ENCODE peak calls at places on chromosome 2, in eight cellular contexts. One of them, this sample, is unnamed.

GRCh38 chr2:12676771-12677170 is 40.0 kb upstream of the TRIB2 start:
- DNase-seq in HCT116: no peak
- DNase-seq in PC-3: peak; percentile 52
- DNase-seq in MM.1S: no peak
- DNase-seq in hepatocyte: no peak
- DNase-seq in SK-N-SH: no peak
- DNase-seq in GM23338: no peak
- DNase-seq in OCI-LY7: no peak
- DNase-seq in this sample: no peak

GRCh38 chr2:45984896-45985488 is 312.2 kb upstream of the EPAS1 start:
- DNase-seq in HCT116: no peak
- DNase-seq in PC-3: no peak
- DNase-seq in MM.1S: no peak
- DNase-seq in hepatocyte: no peak
- DNase-seq in SK-N-SH: no peak
- DNase-seq in GM23338: no peak
- DNase-seq in OCI-LY7: no peak
- DNase-seq in this sample: no peak

GRCh38 chr2:17518212-17519154 is at the start of gene RAD51AP2:
- DNase-seq in HCT116: peak; percentile 75
- DNase-seq in PC-3: no peak
- DNase-seq in MM.1S: peak; percentile 81
- DNase-seq in hepatocyte: peak; percentile 89
- DNase-seq in SK-N-SH: peak; percentile 92
- DNase-seq in GM23338: peak; percentile 95
- DNase-seq in OCI-LY7: peak; percentile 80
- DNase-seq in this sample: peak; percentile 95

GRCh38 chr2:69200107-69200520 is 186.9 kb downstream of the GFPT1 start:
- DNase-seq in HCT116: no peak
- DNase-seq in PC-3: no peak
- DNase-seq in MM.1S: no peak
- DNase-seq in hepatocyte: peak; percentile 62
- DNase-seq in SK-N-SH: no peak
- DNase-seq in GM23338: no peak
- DNase-seq in OCI-LY7: no peak
- DNase-seq in this sample: no peak

GRCh38 chr2:105677901-105678300 is 66.8 kb upstream of the NCK2 start:
- DNase-seq in HCT116: no peak
- DNase-seq in PC-3: no peak
- DNase-seq in MM.1S: no peak
- DNase-seq in hepatocyte: no peak
- DNase-seq in SK-N-SH: no peak
- DNase-seq in GM23338: no peak
- DNase-seq in OCI-LY7: no peak
- DNase-seq in this sample: no peak

GRCh38 chr2:31642707-31643106 is 62.0 kb upstream of the SRD5A2 start:
- DNase-seq in HCT116: no peak
- DNase-seq in PC-3: no peak
- DNase-seq in MM.1S: no peak
- DNase-seq in hepatocyte: no peak
- DNase-seq in SK-N-SH: no peak
- DNase-seq in GM23338: no peak
- DNase-seq in OCI-LY7: no peak
- DNase-seq in this sample: no peak

GRCh38 chr2:68925298-68925885 is 27.3 kb downstream of the GKN2 start:
- DNase-seq in HCT116: peak; percentile 48
- DNase-seq in PC-3: peak; percentile 81
- DNase-seq in MM.1S: peak; percentile 63
- DNase-seq in hepatocyte: peak; percentile 67
- DNase-seq in SK-N-SH: peak; percentile 55
- DNase-seq in GM23338: peak; percentile 84
- DNase-seq in OCI-LY7: peak; percentile 79
- DNase-seq in this sample: peak; percentile 68

GRCh38 chr2:38279201-38279600 is 97.9 kb downstream of the ATL2 start:
- DNase-seq in HCT116: no peak
- DNase-seq in PC-3: no peak
- DNase-seq in MM.1S: no peak
- DNase-seq in hepatocyte: no peak
- DNase-seq in SK-N-SH: no peak
- DNase-seq in GM23338: no peak
- DNase-seq in OCI-LY7: no peak
- DNase-seq in this sample: no peak

GRCh38 chr2:172556284-172557033 is 569 bp downstream of the PDK1 start:
- DNase-seq in HCT116: peak; percentile 31
- DNase-seq in PC-3: peak; percentile 64
- DNase-seq in MM.1S: peak; percentile 91
- DNase-seq in hepatocyte: peak; percentile 67
- DNase-seq in SK-N-SH: no peak
- DNase-seq in GM23338: peak; percentile 94
- DNase-seq in OCI-LY7: peak; percentile 89
- DNase-seq in this sample: peak; percentile 82

GRCh38 chr2:16302431-16302830 is 362.1 kb downstream of the MYCN start:
- DNase-seq in HCT116: no peak
- DNase-seq in PC-3: no peak
- DNase-seq in MM.1S: no peak
- DNase-seq in hepatocyte: no peak
- DNase-seq in SK-N-SH: no peak
- DNase-seq in GM23338: no peak
- DNase-seq in OCI-LY7: no peak
- DNase-seq in this sample: no peak

GRCh38 chr2:237410949-237411635 is 2.9 kb downstream of the COL6A3 start:
- DNase-seq in HCT116: no peak
- DNase-seq in PC-3: no peak
- DNase-seq in MM.1S: no peak
- DNase-seq in hepatocyte: no peak
- DNase-seq in SK-N-SH: no peak
- DNase-seq in GM23338: no peak
- DNase-seq in OCI-LY7: no peak
- DNase-seq in this sample: no peak

GRCh38 chr2:234366891-234367290 is 130.0 kb downstream of the ARL4C start:
- DNase-seq in HCT116: no peak
- DNase-seq in PC-3: peak; percentile 55
- DNase-seq in MM.1S: no peak
- DNase-seq in hepatocyte: peak; percentile 51
- DNase-seq in SK-N-SH: no peak
- DNase-seq in GM23338: no peak
- DNase-seq in OCI-LY7: no peak
- DNase-seq in this sample: no peak

GRCh38 chr2:9779572-9780264 is 63.6 kb upstream of the TAF1B start:
- DNase-seq in HCT116: no peak
- DNase-seq in PC-3: no peak
- DNase-seq in MM.1S: no peak
- DNase-seq in hepatocyte: no peak
- DNase-seq in SK-N-SH: no peak
- DNase-seq in GM23338: no peak
- DNase-seq in OCI-LY7: peak; percentile 66
- DNase-seq in this sample: no peak

GRCh38 chr2:218082586-218083351 is 13.7 kb downstream of the RUFY4 start:
- DNase-seq in HCT116: no peak
- DNase-seq in PC-3: no peak
- DNase-seq in MM.1S: no peak
- DNase-seq in hepatocyte: no peak
- DNase-seq in SK-N-SH: peak; percentile 32
- DNase-seq in GM23338: no peak
- DNase-seq in OCI-LY7: no peak
- DNase-seq in this sample: no peak

GRCh38 chr2:237132799-237133198 is 47.1 kb downstream of the COPS8 start:
- DNase-seq in HCT116: peak; percentile 37
- DNase-seq in PC-3: peak; percentile 48
- DNase-seq in MM.1S: no peak
- DNase-seq in hepatocyte: peak; percentile 9
- DNase-seq in SK-N-SH: peak; percentile 31
- DNase-seq in GM23338: peak; percentile 89
- DNase-seq in OCI-LY7: peak; percentile 42
- DNase-seq in this sample: peak; percentile 66

GRCh38 chr2:109558076-109558882 is 55.5 kb downstream of the SEPTIN10 start:
- DNase-seq in HCT116: peak; percentile 68
- DNase-seq in PC-3: peak; percentile 97
- DNase-seq in MM.1S: no peak
- DNase-seq in hepatocyte: peak; percentile 13
- DNase-seq in SK-N-SH: no peak
- DNase-seq in GM23338: peak; percentile 33
- DNase-seq in OCI-LY7: no peak
- DNase-seq in this sample: no peak

GRCh38 chr2:239674981-239675855 is 274.4 kb upstream of the HDAC4 start:
- DNase-seq in HCT116: no peak
- DNase-seq in PC-3: no peak
- DNase-seq in MM.1S: no peak
- DNase-seq in hepatocyte: no peak
- DNase-seq in SK-N-SH: no peak
- DNase-seq in GM23338: no peak
- DNase-seq in OCI-LY7: no peak
- DNase-seq in this sample: no peak

GRCh38 chr2:117785740-117786139 is 28.8 kb upstream of the DDX18 start:
- DNase-seq in HCT116: peak; percentile 45
- DNase-seq in PC-3: peak; percentile 68
- DNase-seq in MM.1S: peak; percentile 70
- DNase-seq in hepatocyte: peak; percentile 81
- DNase-seq in SK-N-SH: peak; percentile 57
- DNase-seq in GM23338: peak; percentile 86
- DNase-seq in OCI-LY7: peak; percentile 73
- DNase-seq in this sample: peak; percentile 74

GRCh38 chr2:54471221-54471711 is 15.1 kb downstream of the SPTBN1 start:
- DNase-seq in HCT116: no peak
- DNase-seq in PC-3: peak; percentile 43
- DNase-seq in MM.1S: no peak
- DNase-seq in hepatocyte: peak; percentile 61
- DNase-seq in SK-N-SH: no peak
- DNase-seq in GM23338: no peak
- DNase-seq in OCI-LY7: peak; percentile 45
- DNase-seq in this sample: no peak

GRCh38 chr2:70983506-70984227 is 5.2 kb downstream of the ANKRD53 start:
- DNase-seq in HCT116: no peak
- DNase-seq in PC-3: no peak
- DNase-seq in MM.1S: no peak
- DNase-seq in hepatocyte: no peak
- DNase-seq in SK-N-SH: no peak
- DNase-seq in GM23338: no peak
- DNase-seq in OCI-LY7: no peak
- DNase-seq in this sample: no peak

GRCh38 chr2:10160226-10160955 is 37.9 kb downstream of the RRM2 start:
- DNase-seq in HCT116: no peak
- DNase-seq in PC-3: no peak
- DNase-seq in MM.1S: no peak
- DNase-seq in hepatocyte: no peak
- DNase-seq in SK-N-SH: peak; percentile 38
- DNase-seq in GM23338: no peak
- DNase-seq in OCI-LY7: no peak
- DNase-seq in this sample: no peak

GRCh38 chr2:43363086-43363485 is 136.7 kb upstream of the ZFP36L2 start:
- DNase-seq in HCT116: no peak
- DNase-seq in PC-3: peak; percentile 53
- DNase-seq in MM.1S: no peak
- DNase-seq in hepatocyte: no peak
- DNase-seq in SK-N-SH: no peak
- DNase-seq in GM23338: no peak
- DNase-seq in OCI-LY7: no peak
- DNase-seq in this sample: no peak

DNA sequence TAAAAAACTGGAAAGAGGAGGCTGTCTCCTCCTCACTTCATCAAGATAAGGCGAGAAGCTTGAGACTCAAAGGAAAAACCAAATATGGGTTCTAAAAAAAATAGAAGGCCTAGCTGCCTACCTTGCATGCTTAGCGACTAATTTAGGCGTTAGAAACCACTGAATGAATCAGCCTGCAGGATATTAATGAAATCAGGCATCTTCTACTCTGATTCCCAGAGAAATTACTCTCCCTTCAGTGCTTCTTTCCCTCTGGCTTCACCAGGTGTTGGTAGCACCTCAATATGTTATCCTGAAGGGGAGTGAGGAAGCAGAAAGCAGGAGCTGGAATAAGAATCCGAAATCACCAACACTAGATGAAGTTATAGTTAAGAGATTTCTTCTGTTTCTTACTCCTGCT is 749.8 kb upstream of the NRXN1 start:
- DNase-seq in HCT116: no peak
- DNase-seq in PC-3: no peak
- DNase-seq in MM.1S: no peak
- DNase-seq in hepatocyte: no peak
- DNase-seq in SK-N-SH: no peak
- DNase-seq in GM23338: no peak
- DNase-seq in OCI-LY7: no peak
- DNase-seq in this sample: no peak
- TF ChIP-seq EZH2phosphoT487 in HCT116: no peak
- TF ChIP-seq EZH2phosphoT487 in PC-3: no peak
- TF ChIP-seq EZH2phosphoT487 in MM.1S: no peak
- TF ChIP-seq EZH2phosphoT487 in hepatocyte: no peak
- TF ChIP-seq EZH2phosphoT487 in SK-N-SH: no peak
- TF ChIP-seq EZH2phosphoT487 in GM23338: no peak
- TF ChIP-seq EZH2phosphoT487 in OCI-LY7: no peak
- TF ChIP-seq EZH2phosphoT487 in this sample: no peak

GRCh38 chr2:57701391-57701791 is 345.2 kb upstream of the VRK2 start:
- DNase-seq in HCT116: no peak
- DNase-seq in PC-3: no peak
- DNase-seq in MM.1S: no peak
- DNase-seq in hepatocyte: no peak
- DNase-seq in SK-N-SH: no peak
- DNase-seq in GM23338: peak; percentile 93
- DNase-seq in OCI-LY7: no peak
- DNase-seq in this sample: peak; percentile 52
- TF ChIP-seq CTCF in HCT116: no peak
- TF ChIP-seq CTCF in PC-3: peak; percentile 16
- TF ChIP-seq CTCF in MM.1S: no peak
- TF ChIP-seq CTCF in hepatocyte: no peak
- TF ChIP-seq CTCF in SK-N-SH: no peak
- TF ChIP-seq CTCF in GM23338: no peak
- TF ChIP-seq CTCF in OCI-LY7: no peak
- TF ChIP-seq CTCF in this sample: peak; percentile 11

DNA sequence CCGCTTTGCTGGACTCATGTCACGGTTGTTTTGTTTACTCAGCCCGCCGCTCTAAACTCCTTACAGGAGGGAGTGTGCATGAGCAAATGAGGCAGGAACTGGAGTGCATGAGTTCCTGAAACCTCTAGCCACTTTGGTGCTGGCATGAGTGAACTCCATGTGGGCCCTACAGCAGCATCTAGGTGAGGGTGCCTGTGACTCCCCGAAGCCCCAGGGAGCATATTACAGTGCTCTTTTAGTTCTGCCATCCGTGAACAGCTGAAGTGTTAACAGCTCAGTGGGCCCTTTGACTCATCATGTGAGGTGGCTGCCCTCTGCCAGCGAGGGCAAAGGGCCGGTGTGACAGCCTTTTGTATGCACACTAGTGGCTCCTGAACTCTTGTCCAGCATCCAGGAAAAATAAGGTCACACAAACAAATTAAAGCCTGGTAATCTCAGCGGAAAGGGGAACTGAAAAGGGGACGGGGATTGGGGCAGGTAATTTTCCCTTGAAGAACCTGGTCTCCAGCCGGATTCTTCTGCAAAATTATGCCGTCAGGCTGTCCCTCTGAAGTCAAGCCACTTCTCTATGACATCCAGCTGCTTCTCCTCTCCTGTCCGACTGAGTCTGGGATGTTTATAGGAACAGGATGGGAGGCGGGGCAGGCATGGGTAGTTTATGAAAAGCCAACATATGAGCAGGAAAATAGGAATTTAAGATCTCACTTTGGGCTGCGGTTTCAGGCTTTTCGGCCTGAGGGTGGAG is 1668.6 kb downstream of the SUCLG1 start:
- DNase-seq in HCT116: no peak
- DNase-seq in PC-3: peak; percentile 77
- DNase-seq in MM.1S: no peak
- DNase-seq in hepatocyte: peak; percentile 8
- DNase-seq in SK-N-SH: no peak
- DNase-seq in GM23338: no peak
- DNase-seq in OCI-LY7: no peak
- DNase-seq in this sample: peak; percentile 13
- H3K4me2 ChIP-seq in HCT116: peak overlapping the region; percentile 50
- H3K4me2 ChIP-seq in PC-3: peak overlapping the region; percentile 64
- H3K4me2 ChIP-seq in MM.1S: no peak overlapping the region
- H3K4me2 ChIP-seq in hepatocyte: no peak overlapping the region
- H3K4me2 ChIP-seq in SK-N-SH: no peak overlapping the region
- H3K4me2 ChIP-seq in GM23338: no peak overlapping the region
- H3K4me2 ChIP-seq in OCI-LY7: no peak overlapping the region
- H3K4me2 ChIP-seq in this sample: no peak overlapping the region

GRCh38 chr2:138716183-138716582 is 64.0 kb downstream of the NXPH2 start:
- DNase-seq in HCT116: peak; percentile 21
- DNase-seq in PC-3: peak; percentile 43
- DNase-seq in MM.1S: no peak
- DNase-seq in hepatocyte: no peak
- DNase-seq in SK-N-SH: no peak
- DNase-seq in GM23338: peak; percentile 44
- DNase-seq in OCI-LY7: peak; percentile 5
- DNase-seq in this sample: no peak
- TF ChIP-seq EZH2phosphoT487 in HCT116: no peak
- TF ChIP-seq EZH2phosphoT487 in PC-3: no peak
- TF ChIP-seq EZH2phosphoT487 in MM.1S: no peak
- TF ChIP-seq EZH2phosphoT487 in hepatocyte: no peak
- TF ChIP-seq EZH2phosphoT487 in SK-N-SH: no peak
- TF ChIP-seq EZH2phosphoT487 in GM23338: no peak
- TF ChIP-seq EZH2phosphoT487 in OCI-LY7: no peak
- TF ChIP-seq EZH2phosphoT487 in this sample: no peak

This sample was measured in neural progenitor cell.